ENCODE peak calls at places on chromosomes 5 and 9, in eight cellular contexts. W is heart left ventricle, P is fibroblast of pulmonary artery, M is breast epithelium, A is foreskin fibroblast, T is kidney, V is body of pancreas, L is GM23338. Q is an unnamed sample.

GRCh38 chr9:105633373-105633772 is 28.9 kb upstream of the TAL2 start:
- DNase-seq in W (no peak), P (no peak), M (no peak), A (no peak), T (no peak), V (no peak), L (no peak), Q (no peak)

GRCh38 chr9:109986423-109987055 is 206.5 kb downstream of the PALM2AKAP2 start:
- DNase-seq in W (no peak), P (peak), M (no peak), A (peak), T (no peak), V (no peak), L (no peak), Q (peak)

GRCh38 chr5:38724301-38725030 is 121.3 kb upstream of the OSMR start:
- DNase-seq in W (no peak), P (no peak), M (no peak), A (peak), T (no peak), V (no peak), L (no peak), Q (peak)

GRCh38 chr5:175797521-175798038 is 73.8 kb upstream of the CPLX2 start:
- DNase-seq in W (no peak), P (no peak), M (no peak), A (no peak), T (no peak), V (no peak), L (peak), Q (no peak)

GRCh38 chr9:132160802-132161742 is 786 bp upstream of the NTNG2 start:
- DNase-seq in W (peak), P (peak), M (no peak), A (peak), T (no peak), V (no peak), L (peak), Q (peak)

GRCh38 chr5:65926276-65926761 is at the start of gene ERBIN:
- DNase-seq in W (peak), P (peak), M (peak), A (peak), T (peak), V (peak), L (peak), Q (peak)

GRCh38 chr5:180658774-180659564 is 9.6 kb upstream of the FLT4 start:
- DNase-seq in W (no peak), P (no peak), M (peak), A (no peak), T (no peak), V (no peak), L (peak), Q (no peak)

GRCh38 chr5:3794611-3795010 is 199.0 kb downstream of the IRX1 start:
- DNase-seq in W (no peak), P (no peak), M (no peak), A (no peak), T (no peak), V (no peak), L (no peak), Q (no peak)

GRCh38 chr5:112475747-112476435 is 56.8 kb upstream of the EPB41L4A start:
- DNase-seq in W (peak), P (peak), M (no peak), A (no peak), T (no peak), V (no peak), L (no peak), Q (no peak)

GRCh38 chr9:133210202-133210532 is 1.1 kb upstream of the OBP2B start:
- DNase-seq in W (no peak), P (no peak), M (peak), A (no peak), T (no peak), V (peak), L (no peak), Q (no peak)

GRCh38 chr9:88025411-88026132 is 51.2 kb upstream of the CDK20 start:
- DNase-seq in W (no peak), P (no peak), M (no peak), A (no peak), T (no peak), V (no peak), L (no peak), Q (no peak)

GRCh38 chr9:5438301-5439162 is 807 bp upstream of the PLGRKT start:
- DNase-seq in W (no peak), P (peak), M (no peak), A (no peak), T (peak), V (no peak), L (no peak), Q (no peak)

GRCh38 chr5:179217956-179218355 is 127.3 kb downstream of the ADAMTS2 start:
- DNase-seq in W (no peak), P (no peak), M (no peak), A (no peak), T (no peak), V (no peak), L (no peak), Q (no peak)

GRCh38 chr5:33890633-33891032 is 1.2 kb downstream of the ADAMTS12 start:
- DNase-seq in W (no peak), P (peak), M (no peak), A (peak), T (no peak), V (no peak), L (peak), Q (no peak)
- TF ChIP-seq CTCF in W (no peak), P (peak), M (no peak), A (peak), T (no peak), V (no peak), L (no peak), Q (peak)

DNA sequence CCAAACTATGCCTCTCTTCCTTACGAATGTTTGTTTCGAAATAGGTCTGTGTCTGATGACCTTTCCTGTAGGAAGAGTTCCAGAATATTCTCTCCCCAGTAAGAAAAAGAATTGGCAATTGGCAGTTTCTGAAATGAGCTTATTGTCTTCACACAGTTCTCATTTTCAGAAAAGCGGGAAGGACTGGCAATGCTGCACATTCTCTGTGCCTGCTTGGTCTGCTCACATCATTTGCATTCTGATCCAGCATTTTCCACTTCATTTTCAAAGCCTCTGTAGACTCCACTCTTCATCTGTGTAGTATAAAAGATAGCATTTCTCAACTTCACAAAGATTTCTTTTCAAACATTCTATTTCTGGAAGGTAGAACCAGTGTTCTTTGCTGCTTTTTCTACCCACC is 120.6 kb upstream of the CCDC112 start:
- DNase-seq in W (no peak), P (no peak), M (no peak), A (no peak), T (no peak), V (no peak), L (no peak), Q (no peak)
- H3K4me3 ChIP-seq in W (no peak), P (no peak), M (no peak), A (no peak), T (no peak), V (no peak), L (no peak), Q (no peak)

GRCh38 chr9:93151097-93151784 is 17.2 kb upstream of the NINJ1 start:
- DNase-seq in W (no peak), P (no peak), M (no peak), A (no peak), T (no peak), V (no peak), L (no peak), Q (no peak)
- TF ChIP-seq CTCF in W (no peak), P (no peak), M (no peak), A (no peak), T (no peak), V (no peak), L (peak), Q (no peak)

DNA sequence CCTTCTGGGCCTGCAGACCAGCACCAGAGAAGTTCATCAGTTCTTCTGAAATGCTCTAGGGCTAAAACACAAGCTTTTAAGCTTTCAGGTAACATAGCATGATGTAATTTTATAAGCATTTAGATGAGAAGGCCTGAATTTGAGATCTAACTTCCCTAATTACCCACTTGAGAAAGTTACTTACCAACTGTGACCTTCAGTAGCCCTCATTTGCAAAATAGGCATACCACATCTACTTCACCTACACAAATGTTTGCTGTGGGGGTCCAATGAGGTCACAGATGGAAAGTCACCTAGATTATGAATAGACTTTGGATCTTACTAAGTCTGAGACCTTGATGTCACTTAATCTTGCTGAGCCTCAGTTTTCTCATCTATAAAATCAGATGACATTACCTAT is 36.5 kb downstream of the FBXO10 start:
- DNase-seq in W (no peak), P (no peak), M (no peak), A (no peak), T (no peak), V (no peak), L (no peak), Q (no peak)
- H3K4me3 ChIP-seq in W (no peak), P (no peak), M (no peak), A (no peak), T (no peak), V (no peak), L (no peak), Q (no peak)

DNA sequence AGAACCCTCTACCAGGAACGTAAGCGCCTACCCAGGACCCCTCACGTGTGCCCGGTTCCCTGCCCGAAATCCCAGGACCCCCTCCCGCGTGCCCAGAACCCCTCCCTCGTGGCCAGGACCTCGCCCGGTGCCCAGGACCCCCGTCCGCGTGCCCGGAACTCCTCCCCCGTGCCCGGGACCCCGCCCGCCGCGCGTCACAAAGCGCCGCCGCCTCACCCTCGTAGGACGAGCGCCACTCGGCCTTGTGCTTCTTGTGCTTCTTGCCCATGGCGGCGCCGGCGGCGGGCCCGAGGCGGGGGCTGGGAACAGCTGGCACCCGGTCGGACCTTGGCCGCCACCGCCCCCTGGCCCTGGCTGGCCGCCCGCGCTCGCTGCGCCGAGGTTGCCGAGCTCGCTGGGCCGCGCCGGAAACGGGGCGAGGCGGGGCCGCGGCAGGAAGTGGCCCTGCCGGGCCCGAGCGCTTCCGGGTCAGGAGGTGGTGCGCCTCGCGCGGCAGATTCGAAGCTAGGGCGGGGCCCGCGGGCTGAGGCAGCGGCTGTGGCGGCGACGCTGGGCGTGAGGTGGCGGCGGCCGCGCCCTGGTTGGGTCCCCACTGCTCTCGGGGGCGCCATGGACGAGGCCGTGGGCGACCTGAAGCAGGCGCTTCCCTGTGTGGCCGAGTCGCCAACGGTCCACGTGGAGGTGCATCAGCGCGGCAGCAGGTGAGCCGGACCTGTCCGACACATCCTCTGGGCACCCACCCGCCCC is at the start of the genes BRD9 and TRIP13:
- DNase-seq in W (peak), P (peak), M (peak), A (peak), T (peak), V (peak), L (peak), Q (no peak)
- TF ChIP-seq CTCF in W (peak), P (no peak), M (no peak), A (no peak), T (peak), V (no peak), L (no peak), Q (no peak)